ENCODE peak calls at places on chromosomes 13 and 19, in six cellular contexts. One of them, this sample, is unnamed.

GRCh38 chr19:3471954-3472655 is 8.2 kb downstream of the SMIM24 start:
- DNase-seq in GM12878: no peak
- DNase-seq in A549: no peak
- DNase-seq in endothelial cell of umbilical vein: peak; percentile 29
- DNase-seq in HepG2: no peak
- DNase-seq in K562: peak; percentile 58
- DNase-seq in this sample: peak; percentile 31

GRCh38 chr13:27665333-27665732 is 43.6 kb downstream of the POLR1D start:
- DNase-seq in GM12878: no peak
- DNase-seq in A549: no peak
- DNase-seq in endothelial cell of umbilical vein: no peak
- DNase-seq in HepG2: no peak
- DNase-seq in K562: no peak
- DNase-seq in this sample: no peak

GRCh38 chr13:95300625-95301134 is 571 bp downstream of the ABCC4 start:
- DNase-seq in GM12878: no peak
- DNase-seq in A549: peak; percentile 66
- DNase-seq in endothelial cell of umbilical vein: peak; percentile 63
- DNase-seq in HepG2: peak; percentile 16
- DNase-seq in K562: peak; percentile 78
- DNase-seq in this sample: peak; percentile 66

GRCh38 chr13:98978280-98978679 is 416 bp upstream of the DOCK9 start:
- DNase-seq in GM12878: no peak
- DNase-seq in A549: no peak
- DNase-seq in endothelial cell of umbilical vein: peak; percentile 92
- DNase-seq in HepG2: no peak
- DNase-seq in K562: no peak
- DNase-seq in this sample: no peak

GRCh38 chr13:48976677-48977625 is 1.2 kb downstream of the FNDC3A start:
- DNase-seq in GM12878: no peak
- DNase-seq in A549: no peak
- DNase-seq in endothelial cell of umbilical vein: peak; percentile 70
- DNase-seq in HepG2: peak; percentile 73
- DNase-seq in K562: peak; percentile 19
- DNase-seq in this sample: peak; percentile 21

GRCh38 chr13:50358221-50358620 is 343.0 kb downstream of the KCNRG start:
- DNase-seq in GM12878: no peak
- DNase-seq in A549: no peak
- DNase-seq in endothelial cell of umbilical vein: peak; percentile 25
- DNase-seq in HepG2: no peak
- DNase-seq in K562: no peak
- DNase-seq in this sample: no peak

GRCh38 chr13:66835040-66835628 is 395.0 kb downstream of the PCDH9 start:
- DNase-seq in GM12878: no peak
- DNase-seq in A549: peak; percentile 7
- DNase-seq in endothelial cell of umbilical vein: peak; percentile 63
- DNase-seq in HepG2: peak; percentile 24
- DNase-seq in K562: peak; percentile 82
- DNase-seq in this sample: no peak

GRCh38 chr19:46218160-46218559 is 11.4 kb upstream of the IGFL1 start:
- DNase-seq in GM12878: no peak
- DNase-seq in A549: no peak
- DNase-seq in endothelial cell of umbilical vein: peak; percentile 24
- DNase-seq in HepG2: peak; percentile 23
- DNase-seq in K562: peak; percentile 65
- DNase-seq in this sample: peak; percentile 78

GRCh38 chr13:70162141-70162540 is 53.9 kb upstream of the KLHL1 start:
- DNase-seq in GM12878: no peak
- DNase-seq in A549: no peak
- DNase-seq in endothelial cell of umbilical vein: no peak
- DNase-seq in HepG2: no peak
- DNase-seq in K562: no peak
- DNase-seq in this sample: no peak

GRCh38 chr19:49741210-49741844 is 21.8 kb downstream of the TSKS start:
- DNase-seq in GM12878: no peak
- DNase-seq in A549: no peak
- DNase-seq in endothelial cell of umbilical vein: no peak
- DNase-seq in HepG2: peak; percentile 42
- DNase-seq in K562: no peak
- DNase-seq in this sample: peak; percentile 92

GRCh38 chr13:97749174-97749573 is 204.3 kb upstream of the IPO5 start:
- DNase-seq in GM12878: no peak
- DNase-seq in A549: peak; percentile 3
- DNase-seq in endothelial cell of umbilical vein: peak; percentile 12
- DNase-seq in HepG2: peak; percentile 9
- DNase-seq in K562: peak; percentile 11
- DNase-seq in this sample: peak; percentile 21

GRCh38 chr13:97751477-97751876 is 202.0 kb upstream of the IPO5 start:
- DNase-seq in GM12878: no peak
- DNase-seq in A549: no peak
- DNase-seq in endothelial cell of umbilical vein: no peak
- DNase-seq in HepG2: no peak
- DNase-seq in K562: no peak
- DNase-seq in this sample: no peak

GRCh38 chr13:97757807-97758206 is 195.7 kb upstream of the IPO5 start:
- DNase-seq in GM12878: no peak
- DNase-seq in A549: no peak
- DNase-seq in endothelial cell of umbilical vein: no peak
- DNase-seq in HepG2: no peak
- DNase-seq in K562: no peak
- DNase-seq in this sample: no peak

GRCh38 chr13:97753942-97754670 is 199.4 kb upstream of the IPO5 start:
- DNase-seq in GM12878: no peak
- DNase-seq in A549: no peak
- DNase-seq in endothelial cell of umbilical vein: no peak
- DNase-seq in HepG2: no peak
- DNase-seq in K562: peak; percentile 21
- DNase-seq in this sample: peak; percentile 13

GRCh38 chr13:97753269-97753668 is 200.2 kb upstream of the IPO5 start:
- DNase-seq in GM12878: no peak
- DNase-seq in A549: no peak
- DNase-seq in endothelial cell of umbilical vein: no peak
- DNase-seq in HepG2: no peak
- DNase-seq in K562: no peak
- DNase-seq in this sample: no peak
- TF ChIP-seq POLR2A in GM12878: no peak
- TF ChIP-seq POLR2A in A549: no peak
- TF ChIP-seq POLR2A in endothelial cell of umbilical vein: no peak
- TF ChIP-seq POLR2A in HepG2: no peak
- TF ChIP-seq POLR2A in K562: no peak
- TF ChIP-seq POLR2A in this sample: no peak

DNA sequence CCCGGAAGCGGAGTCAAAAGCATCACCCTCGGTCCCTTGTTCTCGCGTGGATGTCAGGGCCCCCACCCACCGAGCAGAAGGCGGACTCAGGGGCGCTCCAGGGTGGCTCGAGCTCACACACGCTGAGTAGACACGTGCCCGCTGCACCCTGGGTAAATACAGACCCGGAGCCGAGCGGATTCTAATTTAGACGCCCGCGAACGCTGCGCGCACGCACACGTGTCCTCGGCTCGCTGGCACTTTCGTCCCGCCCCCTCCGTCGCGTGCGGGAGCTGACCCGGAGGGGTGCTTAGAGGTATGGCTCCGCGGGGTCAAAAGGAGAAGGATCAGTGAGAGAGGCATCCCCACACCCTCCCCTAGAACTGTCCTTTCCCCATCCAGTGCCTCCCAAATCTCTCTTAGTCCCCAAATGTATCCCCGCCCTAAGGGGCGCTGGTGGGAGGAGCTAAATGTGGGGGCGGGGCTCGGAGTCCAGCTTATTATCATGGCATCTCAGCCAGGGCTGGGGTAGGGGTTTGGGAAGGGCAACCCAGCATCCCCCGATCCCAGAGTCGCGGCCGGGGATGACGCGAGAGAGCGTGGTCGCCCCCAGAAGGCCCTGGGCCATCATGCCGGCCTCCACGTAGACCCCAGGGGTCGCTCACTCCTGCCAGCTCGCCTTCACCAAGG is 451 bp upstream of the ICAM5 start:
- DNase-seq in GM12878: no peak
- DNase-seq in A549: no peak
- DNase-seq in endothelial cell of umbilical vein: no peak
- DNase-seq in HepG2: peak; percentile 53
- DNase-seq in K562: peak; percentile 94
- DNase-seq in this sample: peak; percentile 80
- TF ChIP-seq MYC in GM12878: no peak
- TF ChIP-seq MYC in A549: no peak
- TF ChIP-seq MYC in endothelial cell of umbilical vein: no peak
- TF ChIP-seq MYC in HepG2: peak; percentile 83
- TF ChIP-seq MYC in K562: peak; percentile 92
- TF ChIP-seq MYC in this sample: no peak

GRCh38 chr19:1401889-1402217 is 511 bp upstream of the GAMT start:
- DNase-seq in GM12878: no peak
- DNase-seq in A549: no peak
- DNase-seq in endothelial cell of umbilical vein: no peak
- DNase-seq in HepG2: no peak
- DNase-seq in K562: no peak
- DNase-seq in this sample: no peak

GRCh38 chr19:1399079-1399478 is 2.3 kb downstream of the GAMT start:
- DNase-seq in GM12878: no peak
- DNase-seq in A549: no peak
- DNase-seq in endothelial cell of umbilical vein: no peak
- DNase-seq in HepG2: no peak
- DNase-seq in K562: no peak
- DNase-seq in this sample: no peak

GRCh38 chr19:1401138-1401888 is at the start of gene GAMT:
- DNase-seq in GM12878: no peak
- DNase-seq in A549: no peak
- DNase-seq in endothelial cell of umbilical vein: peak; percentile 48
- DNase-seq in HepG2: no peak
- DNase-seq in K562: peak; percentile 77
- DNase-seq in this sample: peak; percentile 33

GRCh38 chr19:1399745-1400144 is 1.6 kb downstream of the GAMT start:
- DNase-seq in GM12878: no peak
- DNase-seq in A549: no peak
- DNase-seq in endothelial cell of umbilical vein: no peak
- DNase-seq in HepG2: no peak
- DNase-seq in K562: no peak
- DNase-seq in this sample: no peak

DNA sequence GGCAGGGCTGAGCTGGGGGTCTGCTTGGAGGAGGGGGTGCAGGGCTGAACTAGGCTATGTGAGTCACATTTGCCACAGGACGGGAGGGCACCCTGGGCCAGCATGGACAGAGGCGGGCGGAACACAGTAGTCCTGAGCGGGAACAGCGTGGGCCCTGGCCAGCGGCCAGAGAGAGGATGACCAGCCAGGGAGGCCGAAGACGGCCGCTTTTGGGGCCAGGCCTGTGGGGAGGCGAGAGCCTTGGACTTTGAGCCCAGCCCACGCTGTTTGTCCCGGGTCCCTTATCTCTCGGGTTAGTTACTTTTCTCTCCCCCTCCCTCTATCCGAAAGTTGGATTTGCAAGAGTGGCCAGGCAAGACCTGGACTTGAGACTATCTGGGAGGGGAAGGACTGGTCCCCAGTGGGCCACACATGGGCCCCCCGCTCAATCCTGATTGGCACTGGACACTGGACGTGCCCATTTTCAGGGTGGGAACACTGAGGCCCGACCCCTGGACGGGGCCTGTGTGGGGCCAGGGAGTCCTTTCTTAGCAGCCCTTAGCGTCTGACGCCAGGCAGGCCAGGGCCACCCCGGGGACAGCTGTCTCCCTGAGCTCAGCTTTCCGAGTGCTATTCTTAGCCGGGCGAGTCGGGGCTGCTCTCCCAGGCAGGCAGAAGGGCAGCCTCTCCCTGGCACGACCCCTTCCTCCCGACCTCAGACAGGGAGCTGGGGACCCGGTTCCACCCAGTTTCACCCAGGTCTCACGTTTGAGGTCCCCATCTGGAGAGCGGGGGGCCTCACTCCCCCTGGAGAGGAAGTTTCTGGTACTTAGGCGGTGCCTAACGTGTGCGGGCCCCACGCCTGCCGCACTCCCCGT is 833 bp downstream of the GAMT start:
- DNase-seq in GM12878: no peak
- DNase-seq in A549: no peak
- DNase-seq in endothelial cell of umbilical vein: no peak
- DNase-seq in HepG2: peak; percentile 96
- DNase-seq in K562: peak; percentile 77
- DNase-seq in this sample: no peak
- TF ChIP-seq MAX in GM12878: no peak
- TF ChIP-seq MAX in A549: no peak
- TF ChIP-seq MAX in endothelial cell of umbilical vein: no peak
- TF ChIP-seq MAX in HepG2: peak; percentile 71
- TF ChIP-seq MAX in K562: no peak
- TF ChIP-seq MAX in this sample: no peak

GRCh38 chr13:68490594-68490993 is 1260.5 kb upstream of the PCDH9 start:
- DNase-seq in GM12878: no peak
- DNase-seq in A549: no peak
- DNase-seq in endothelial cell of umbilical vein: no peak
- DNase-seq in HepG2: no peak
- DNase-seq in K562: no peak
- DNase-seq in this sample: no peak
- TF ChIP-seq POLR2A in GM12878: no peak
- TF ChIP-seq POLR2A in A549: no peak
- TF ChIP-seq POLR2A in endothelial cell of umbilical vein: no peak
- TF ChIP-seq POLR2A in HepG2: no peak
- TF ChIP-seq POLR2A in K562: no peak
- TF ChIP-seq POLR2A in this sample: no peak

GRCh38 chr13:41546372-41547252 is 89.3 kb downstream of the RGCC start:
- DNase-seq in GM12878: no peak
- DNase-seq in A549: no peak
- DNase-seq in endothelial cell of umbilical vein: no peak
- DNase-seq in HepG2: peak; percentile 21
- DNase-seq in K562: no peak
- DNase-seq in this sample: peak; percentile 50

GRCh38 chr13:41547253-41548000 is 90.1 kb downstream of the RGCC start:
- DNase-seq in GM12878: no peak
- DNase-seq in A549: no peak
- DNase-seq in endothelial cell of umbilical vein: no peak
- DNase-seq in HepG2: peak; percentile 36
- DNase-seq in K562: no peak
- DNase-seq in this sample: no peak

GRCh38 chr13:41548870-41549269 is 91.5 kb downstream of the RGCC start:
- DNase-seq in GM12878: no peak
- DNase-seq in A549: no peak
- DNase-seq in endothelial cell of umbilical vein: no peak
- DNase-seq in HepG2: no peak
- DNase-seq in K562: no peak
- DNase-seq in this sample: no peak

GRCh38 chr13:41549491-41549890 is 92.1 kb downstream of the RGCC start:
- DNase-seq in GM12878: no peak
- DNase-seq in A549: no peak
- DNase-seq in endothelial cell of umbilical vein: no peak
- DNase-seq in HepG2: no peak
- DNase-seq in K562: no peak
- DNase-seq in this sample: no peak

GRCh38 chr13:41548031-41548430 is 90.7 kb downstream of the RGCC start:
- DNase-seq in GM12878: no peak
- DNase-seq in A549: no peak
- DNase-seq in endothelial cell of umbilical vein: no peak
- DNase-seq in HepG2: no peak
- DNase-seq in K562: no peak
- DNase-seq in this sample: no peak
- TF ChIP-seq MYC in GM12878: no peak
- TF ChIP-seq MYC in A549: no peak
- TF ChIP-seq MYC in endothelial cell of umbilical vein: no peak
- TF ChIP-seq MYC in HepG2: no peak
- TF ChIP-seq MYC in K562: no peak
- TF ChIP-seq MYC in this sample: no peak

DNA sequence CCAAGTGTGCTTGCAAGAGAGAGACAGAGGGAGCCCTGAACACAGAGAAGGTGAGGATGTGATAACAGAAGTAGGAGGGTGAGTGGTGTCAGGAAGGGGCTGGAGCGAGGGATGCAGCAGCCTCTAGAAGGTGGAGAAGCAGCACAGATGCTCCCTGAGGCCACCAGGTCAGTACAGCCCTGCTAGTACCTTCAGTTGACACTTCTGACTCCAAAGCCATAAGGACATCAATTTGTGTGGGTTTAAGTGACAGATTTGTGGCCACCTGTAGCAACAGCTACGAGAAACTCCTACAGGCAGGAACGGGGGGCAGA is 6.9 kb downstream of the ERICH4 start:
- DNase-seq in GM12878: no peak
- DNase-seq in A549: no peak
- DNase-seq in endothelial cell of umbilical vein: no peak
- DNase-seq in HepG2: no peak
- DNase-seq in K562: no peak
- DNase-seq in this sample: no peak
- TF ChIP-seq MAX in GM12878: no peak
- TF ChIP-seq MAX in A549: no peak
- TF ChIP-seq MAX in endothelial cell of umbilical vein: no peak
- TF ChIP-seq MAX in HepG2: no peak
- TF ChIP-seq MAX in K562: no peak
- TF ChIP-seq MAX in this sample: no peak